ENCODE peak calls at places on chromosomes 6 and 20, in nine cellular contexts. U, G, D, N, A, S, H, X and J are unnamed samples.

GRCh38 chr6:41658551-41659069 is 20.3 kb downstream of the MDFI start:
- DNase-seq in U (no peak), G (no peak), D (no peak), N (no peak), A (no peak), S (no peak), H (no peak), X (no peak), J (no peak)

GRCh38 chr6:8080338-8081151 is 16.4 kb upstream of the BLOC1S5 start:
- DNase-seq in U (peak; percentile 29), G (no peak), D (peak; percentile 53), N (no peak), A (no peak), S (no peak), H (no peak), X (no peak), J (no peak)

GRCh38 chr20:25023316-25023715 is 30.8 kb upstream of the APMAP start:
- DNase-seq in U (no peak), G (peak; percentile 24), D (no peak), N (no peak), A (no peak), S (no peak), H (no peak), X (no peak), J (no peak)

GRCh38 chr20:57849126-57849867 is 139.5 kb upstream of the PMEPA1 start:
- DNase-seq in U (no peak), G (no peak), D (no peak), N (no peak), A (no peak), S (no peak), H (no peak), X (no peak), J (no peak)

GRCh38 chr20:7090753-7091310 is 323.3 kb downstream of the BMP2 start:
- DNase-seq in U (no peak), G (no peak), D (no peak), N (no peak), A (no peak), S (no peak), H (no peak), X (peak; percentile 58), J (no peak)

GRCh38 chr20:50758469-50758868 is 27.1 kb downstream of the PARD6B start:
- DNase-seq in U (no peak), G (no peak), D (no peak), N (no peak), A (no peak), S (no peak), H (no peak), X (no peak), J (no peak)

GRCh38 chr6:98295776-98296175 is 538.6 kb upstream of the POU3F2 start:
- DNase-seq in U (no peak), G (no peak), D (no peak), N (no peak), A (no peak), S (no peak), H (no peak), X (no peak), J (no peak)

GRCh38 chr6:33420493-33421343 is 853 bp downstream of the SYNGAP1 start:
- DNase-seq in U (no peak), G (no peak), D (no peak), N (no peak), A (no peak), S (no peak), H (no peak), X (no peak), J (no peak)

GRCh38 chr6:54598787-54599309 is 247.7 kb upstream of the FAM83B start:
- DNase-seq in U (no peak), G (no peak), D (no peak), N (no peak), A (no peak), S (no peak), H (no peak), X (no peak), J (no peak)

GRCh38 chr6:38404900-38405556 is 234.7 kb downstream of the BTBD9 start:
- DNase-seq in U (no peak), G (peak; percentile 49), D (no peak), N (no peak), A (no peak), S (no peak), H (no peak), X (no peak), J (no peak)

GRCh38 chr6:29483186-29483585 is 4.6 kb downstream of the MAS1L start:
- DNase-seq in U (no peak), G (no peak), D (no peak), N (no peak), A (no peak), S (no peak), H (no peak), X (no peak), J (no peak)